ENCODE peak calls at places on chromosome 4, in seven cellular contexts. A is tibial nerve; Z is WTC11; O is stromal cell of bone marrow; E is putamen; J is activated CD4-positive, CD25-positive, alpha-beta regulatory T cell treated with anti-CD3 and anti-CD28 coated beads, Interleukin-2, amount 50 U/mL, for 72 hours; N is H54. G is an unnamed sample.

GRCh38 chr4:86338989-86339388 is 20.9 kb downstream of the MAPK10 start:
- DNase-seq in A (no peak), Z (no peak), O (peak), E (no peak), J (no peak), N (peak), G (peak)

GRCh38 chr4:59608466-59608865 is 1591.7 kb upstream of the ADGRL3 start:
- DNase-seq in A (no peak), Z (no peak), O (no peak), E (no peak), J (no peak), N (no peak), G (no peak)

GRCh38 chr4:114770624-114771023 is 172.0 kb downstream of the UGT8 start:
- DNase-seq in A (no peak), Z (no peak), O (no peak), E (no peak), J (no peak), N (no peak), G (no peak)

GRCh38 chr4:85677286-85677685 is 202.3 kb downstream of the ARHGAP24 start:
- DNase-seq in A (no peak), Z (no peak), O (no peak), E (no peak), J (no peak), N (no peak), G (no peak)

GRCh38 chr4:40769266-40769665 is 19.5 kb downstream of the NSUN7 start:
- DNase-seq in A (no peak), Z (no peak), O (no peak), E (no peak), J (no peak), N (no peak), G (no peak)

GRCh38 chr4:10456270-10457254 is 664 bp downstream of the ZNF518B start:
- DNase-seq in A (no peak), Z (peak), O (peak), E (peak), J (peak), N (no peak), G (no peak)

GRCh38 chr4:102809190-102809589 is 18.2 kb downstream of the UBE2D3 start:
- DNase-seq in A (no peak), Z (no peak), O (no peak), E (no peak), J (no peak), N (no peak), G (no peak)

GRCh38 chr4:83490876-83491450 is 6.1 kb upstream of the ABRAXAS1 start:
- DNase-seq in A (no peak), Z (no peak), O (peak), E (no peak), J (no peak), N (peak), G (no peak)

GRCh38 chr4:108203377-108203776 is 34.6 kb upstream of the LEF1 start:
- DNase-seq in A (no peak), Z (no peak), O (no peak), E (no peak), J (no peak), N (no peak), G (no peak)

GRCh38 chr4:37243722-37244582 is 591 bp upstream of the NWD2 start:
- DNase-seq in A (no peak), Z (peak), O (no peak), E (no peak), J (peak), N (no peak), G (no peak)

GRCh38 chr4:5054532-5054931 is 3.3 kb downstream of the STK32B start:
- DNase-seq in A (no peak), Z (no peak), O (no peak), E (no peak), J (no peak), N (no peak), G (no peak)

GRCh38 chr4:128322986-128323385 is 35.4 kb upstream of the PGRMC2 start:
- DNase-seq in A (no peak), Z (no peak), O (no peak), E (no peak), J (no peak), N (peak), G (peak)

GRCh38 chr4:145736241-145736831 is 56.4 kb downstream of the C4orf51 start:
- DNase-seq in A (no peak), Z (no peak), O (peak), E (no peak), J (no peak), N (no peak), G (peak)

GRCh38 chr4:26557164-26557563 is 26.7 kb upstream of the TBC1D19 start:
- DNase-seq in A (no peak), Z (no peak), O (peak), E (no peak), J (no peak), N (peak), G (peak)

GRCh38 chr4:40425799-40426574 is 90.9 kb downstream of the CHRNA9 start:
- DNase-seq in A (no peak), Z (no peak), O (no peak), E (no peak), J (no peak), N (no peak), G (no peak)

GRCh38 chr4:118396881-118397666 is 44.3 kb upstream of the PRSS12 start:
- DNase-seq in A (no peak), Z (no peak), O (no peak), E (no peak), J (no peak), N (no peak), G (no peak)

GRCh38 chr4:39025552-39026085 is 6.6 kb downstream of the TMEM156 start:
- DNase-seq in A (no peak), Z (no peak), O (no peak), E (no peak), J (no peak), N (no peak), G (no peak)

GRCh38 chr4:174324725-174325124 is 41.0 kb downstream of the CEP44 start:
- DNase-seq in A (no peak), Z (no peak), O (no peak), E (no peak), J (no peak), N (no peak), G (no peak)

GRCh38 chr4:158053086-158053485 is 119.7 kb downstream of the GASK1B start:
- DNase-seq in A (no peak), Z (no peak), O (no peak), E (no peak), J (no peak), N (no peak), G (no peak)

GRCh38 chr4:181792641-181793612 is 450.3 kb upstream of the TENM3 start:
- DNase-seq in A (no peak), Z (no peak), O (no peak), E (no peak), J (no peak), N (no peak), G (no peak)